ENCODE peak calls at places on chromosomes 7 and 10, in seven cellular contexts. P is OCI-LY7; Q is IMR-90; B is heart left ventricle; U is lower lobe of right lung; Y is heart right ventricle; N is CD8-positive, alpha-beta memory T cell. S is an unnamed sample.

GRCh38 chr10:98316661-98317060 is 48.7 kb upstream of the LOXL4 start:
- DNase-seq in U (no peak), P (no peak), N (no peak), Q (peak), B (no peak), Y (no peak), S (no peak)

GRCh38 chr10:114647545-114648138 is 10.4 kb downstream of the ABLIM1 start:
- DNase-seq in Y (no peak), U (no peak), P (no peak), N (no peak), Q (peak), B (no peak), S (no peak)

GRCh38 chr10:132211246-132211645 is 24.5 kb downstream of the DPYSL4 start:
- DNase-seq in P (no peak), Q (no peak), U (no peak), Y (no peak), N (no peak), B (no peak), S (no peak)

GRCh38 chr7:22001345-22002004 is 55.8 kb upstream of the CDCA7L start:
- DNase-seq in Y (peak), Q (peak), B (no peak), P (peak), U (no peak), N (peak), S (no peak)

GRCh38 chr10:19817251-19818046 is 1.2 kb downstream of the PLXDC2 start:
- DNase-seq in P (no peak), Y (peak), B (peak), U (peak), Q (no peak), N (no peak), S (no peak)

GRCh38 chr10:24820616-24821015 is 96.9 kb upstream of the ARHGAP21 start:
- DNase-seq in Q (no peak), Y (no peak), P (no peak), B (no peak), U (no peak), N (no peak), S (no peak)

GRCh38 chr10:129676014-129676413 is 209.0 kb downstream of the MGMT start:
- DNase-seq in B (no peak), Q (no peak), Y (no peak), U (no peak), P (no peak), N (no peak), S (no peak)

GRCh38 chr7:150378115-150378852 is 846 bp upstream of the ZNF775 start:
- DNase-seq in U (no peak), Q (peak), P (peak), Y (peak), B (peak), N (peak), S (peak)

GRCh38 chr7:125663961-125664360 is 734.3 kb upstream of the POT1 start:
- DNase-seq in Q (no peak), Y (no peak), U (no peak), B (no peak), P (no peak), N (no peak), S (no peak)

GRCh38 chr7:33725641-33726040 is 179.7 kb upstream of the BMPER start:
- DNase-seq in U (no peak), N (no peak), Y (no peak), P (no peak), Q (no peak), B (no peak), S (no peak)

GRCh38 chr7:74455933-74456332 is 2.2 kb downstream of the GTF2IRD1 start:
- DNase-seq in Y (no peak), N (no peak), P (no peak), B (no peak), Q (no peak), U (no peak), S (no peak)

GRCh38 chr7:107779647-107780099 is 23.4 kb downstream of the SLC26A3 start:
- DNase-seq in P (no peak), Q (no peak), Y (no peak), N (no peak), U (no peak), B (no peak), S (peak)

GRCh38 chr7:91264924-91265681 is 870 bp downstream of the FZD1 start:
- DNase-seq in U (peak), B (peak), Y (peak), Q (peak), P (peak), N (no peak), S (peak)

GRCh38 chr7:95302976-95303375 is 21.4 kb downstream of the PON1 start:
- DNase-seq in N (no peak), P (no peak), U (no peak), Q (no peak), Y (no peak), B (no peak), S (no peak)

GRCh38 chr10:26437637-26438461 is at the start of gene APBB1IP:
- DNase-seq in Y (peak), B (peak), Q (no peak), N (peak), U (peak), P (peak), S (peak)

GRCh38 chr7:25286756-25287155 is 58.5 kb upstream of the NPVF start:
- DNase-seq in P (no peak), N (no peak), Q (no peak), B (no peak), U (no peak), Y (no peak), S (no peak)

GRCh38 chr10:5547934-5548660 is 23.3 kb downstream of the CALML3 start:
- DNase-seq in P (no peak), U (peak), B (no peak), Q (no peak), N (no peak), Y (no peak), S (peak)

GRCh38 chr7:2621061-2621828 is 10.5 kb upstream of the TTYH3 start:
- DNase-seq in U (peak), P (no peak), N (no peak), B (peak), Y (peak), Q (peak), S (no peak)

GRCh38 chr7:4882169-4882741 is 1.3 kb downstream of the RADIL start:
- DNase-seq in P (no peak), N (no peak), Y (peak), U (peak), Q (peak), B (peak), S (peak)

GRCh38 chr7:82760092-82760491 is 316.5 kb upstream of the CACNA2D1 start:
- DNase-seq in P (no peak), Y (no peak), B (no peak), N (no peak), U (no peak), Q (peak), S (no peak)

GRCh38 chr7:157701395-157701794 is 364.6 kb downstream of the DNAJB6 start:
- DNase-seq in P (no peak), Y (no peak), Q (no peak), N (no peak), B (no peak), U (peak), S (no peak)
- H3K4me3 ChIP-seq in P (no peak), Y (no peak), Q (no peak), N (no peak), B (no peak), U (no peak), S (no peak)

DNA sequence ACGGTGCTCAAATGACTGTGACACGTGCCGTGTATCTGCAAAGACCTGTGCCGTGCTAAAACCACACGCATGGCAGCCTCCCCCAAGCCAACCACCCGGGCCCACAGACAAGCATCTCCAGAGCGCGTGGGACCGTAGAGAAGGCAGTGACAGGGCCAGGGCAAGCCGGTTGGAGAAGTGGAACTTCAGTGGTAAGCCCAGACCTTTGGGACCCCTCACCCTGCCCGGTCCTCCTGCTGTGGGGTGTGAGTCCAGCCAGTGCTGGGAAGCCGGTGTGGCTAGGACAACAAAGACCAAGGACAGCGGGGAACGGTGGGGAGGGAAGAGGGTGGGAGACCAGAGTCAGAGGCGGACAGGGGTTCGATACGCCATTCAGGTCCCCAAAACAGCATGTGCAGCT is 476.2 kb downstream of the DNAJB6 start:
- DNase-seq in P (no peak), Y (no peak), U (peak), Q (no peak), B (no peak), N (no peak), S (no peak)
- H3K27ac ChIP-seq in P (no peak), Y (no peak), U (no peak), Q (no peak), B (no peak), N (no peak), S (no peak)

GRCh38 chr7:27193335-27194001 is 6.4 kb downstream of the HOXA13 start:
- DNase-seq in U (no peak), B (no peak), Q (no peak), N (no peak), P (no peak), Y (no peak), S (no peak)
- H3K4me3 ChIP-seq in U (peak), B (peak), Q (no peak), N (no peak), P (no peak), Y (peak), S (peak)

DNA sequence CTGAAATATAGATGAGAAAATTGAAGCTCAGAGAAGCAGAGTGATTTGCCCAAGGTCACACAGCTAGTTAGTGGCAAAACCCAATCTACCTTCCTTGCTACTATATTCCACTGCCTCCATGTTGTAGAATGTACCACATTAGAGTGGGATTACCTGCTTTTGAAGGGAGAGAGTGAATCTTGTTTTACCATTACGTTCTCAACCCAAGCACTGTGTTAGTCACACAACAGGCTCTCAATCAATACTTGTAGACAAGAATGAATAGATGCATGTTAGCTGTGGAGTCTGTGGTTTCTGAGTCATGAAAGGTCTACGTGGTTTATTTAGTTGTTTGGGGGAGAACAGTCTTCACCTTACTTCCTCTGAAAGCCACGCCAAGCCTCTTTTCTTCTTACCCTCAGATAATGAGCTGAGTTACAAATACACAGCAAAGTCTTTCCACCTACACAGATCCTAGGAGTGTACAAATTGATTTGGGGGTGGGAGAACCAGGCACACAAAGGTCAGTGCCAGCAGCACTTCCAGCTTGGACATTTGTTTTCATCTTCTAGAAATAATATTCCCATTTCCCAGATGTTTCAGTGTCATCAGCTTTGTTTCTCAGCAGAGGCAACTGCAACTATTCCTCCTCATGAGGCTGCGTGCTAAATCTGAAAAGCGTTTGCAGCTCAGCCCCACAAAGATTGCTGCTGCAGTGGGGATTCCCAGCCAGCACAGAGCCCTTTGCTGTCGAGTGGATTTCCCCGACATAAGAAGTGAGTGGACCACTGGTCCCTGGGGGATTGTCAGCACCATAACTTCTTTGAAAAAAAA is 71.5 kb upstream of the ADO start:
- DNase-seq in P (peak), B (no peak), Q (peak), Y (no peak), U (no peak), N (peak), S (no peak)
- H3K27ac ChIP-seq in P (no peak), B (no peak), Q (no peak), Y (no peak), U (no peak), N (peak), S (no peak)

DNA sequence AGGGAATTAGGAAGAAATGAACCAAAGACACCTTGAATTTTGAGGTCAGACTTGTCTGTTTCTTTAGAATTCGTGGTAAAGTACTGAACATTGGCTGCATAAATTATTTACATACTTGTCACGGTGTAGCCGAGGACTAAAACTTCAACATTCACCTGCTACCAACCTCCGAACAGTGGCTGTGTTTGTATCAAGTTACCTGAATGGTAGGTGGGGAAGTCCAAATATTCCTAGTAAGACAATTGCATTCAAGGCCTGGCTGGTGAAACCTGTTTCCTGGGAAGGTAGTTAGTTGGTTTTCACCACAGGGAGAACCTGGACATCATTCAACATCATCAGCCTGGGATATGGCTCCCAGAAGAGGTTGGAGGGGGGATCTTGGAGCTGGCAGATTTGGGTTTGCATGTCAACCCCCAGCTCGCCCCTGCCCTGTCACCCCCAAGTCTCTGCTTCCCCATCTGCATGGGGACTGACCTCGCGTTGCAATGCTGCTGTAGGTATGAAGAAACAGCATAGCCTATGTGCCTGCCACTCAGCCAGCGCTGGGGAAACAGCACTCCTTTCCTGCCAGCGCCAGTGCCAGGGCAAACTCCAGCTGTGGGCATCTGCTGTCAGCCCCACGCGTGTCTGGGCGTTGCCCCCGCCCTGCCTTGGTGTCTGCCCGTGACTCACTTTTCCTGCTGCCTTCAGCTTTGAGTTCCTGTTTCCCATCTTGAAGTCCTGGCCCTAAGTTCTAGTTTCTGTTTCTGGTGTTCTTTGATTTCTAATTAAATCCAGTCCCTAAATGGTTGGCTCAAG is 12.7 kb upstream of the LARP4B start:
- DNase-seq in Y (peak), N (no peak), U (peak), P (no peak), Q (peak), B (peak), S (peak)
- H3K4me3 ChIP-seq in Y (peak), N (no peak), U (no peak), P (no peak), Q (no peak), B (peak), S (no peak)

DNA sequence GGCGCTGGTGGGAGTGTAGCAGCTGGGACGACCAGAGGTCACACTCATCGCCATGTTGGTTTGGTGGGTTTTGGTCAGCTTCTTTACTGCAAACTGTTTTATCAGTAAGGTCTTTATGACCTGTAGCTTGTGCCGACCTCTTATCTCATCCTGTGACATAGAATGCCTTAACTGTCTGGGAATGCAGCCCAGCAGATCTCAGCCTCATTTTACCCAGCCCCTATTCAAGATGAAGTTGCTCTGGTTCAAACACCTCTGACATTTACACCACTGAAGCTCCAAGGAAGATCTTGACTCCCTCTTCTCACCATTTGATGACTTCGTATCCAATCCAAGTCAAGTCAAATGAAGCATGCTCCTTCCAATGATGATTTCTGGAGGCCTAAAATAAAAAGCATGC is 2.3 kb upstream of the PSMG3 start:
- DNase-seq in U (no peak), P (no peak), B (no peak), N (no peak), Y (no peak), Q (no peak), S (no peak)
- H3K27ac ChIP-seq in U (peak), P (no peak), B (no peak), N (no peak), Y (no peak), Q (no peak), S (no peak)

GRCh38 chr7:129122751-129123516 is 21.6 kb upstream of the TSPAN33 start:
- DNase-seq in Y (no peak), B (no peak), U (no peak), Q (peak), N (no peak), P (no peak), S (no peak)

GRCh38 chr7:129123517-129123872 is 21.0 kb upstream of the TSPAN33 start:
- DNase-seq in Q (no peak), B (no peak), Y (no peak), U (no peak), N (no peak), P (no peak), S (no peak)

GRCh38 chr7:129127154-129127553 is 17.4 kb upstream of the TSPAN33 start:
- DNase-seq in B (no peak), P (no peak), U (no peak), Q (no peak), N (no peak), Y (no peak), S (no peak)

GRCh38 chr7:129127601-129128000 is 16.9 kb upstream of the TSPAN33 start:
- DNase-seq in N (no peak), Y (no peak), B (no peak), P (no peak), U (no peak), Q (no peak), S (no peak)

GRCh38 chr7:129126314-129126713 is 18.2 kb upstream of the TSPAN33 start:
- DNase-seq in Q (no peak), N (no peak), Y (no peak), P (no peak), B (no peak), U (no peak), S (no peak)
- H3K4me3 ChIP-seq in Q (no peak), N (no peak), Y (no peak), P (no peak), B (no peak), U (no peak), S (no peak)

DNA sequence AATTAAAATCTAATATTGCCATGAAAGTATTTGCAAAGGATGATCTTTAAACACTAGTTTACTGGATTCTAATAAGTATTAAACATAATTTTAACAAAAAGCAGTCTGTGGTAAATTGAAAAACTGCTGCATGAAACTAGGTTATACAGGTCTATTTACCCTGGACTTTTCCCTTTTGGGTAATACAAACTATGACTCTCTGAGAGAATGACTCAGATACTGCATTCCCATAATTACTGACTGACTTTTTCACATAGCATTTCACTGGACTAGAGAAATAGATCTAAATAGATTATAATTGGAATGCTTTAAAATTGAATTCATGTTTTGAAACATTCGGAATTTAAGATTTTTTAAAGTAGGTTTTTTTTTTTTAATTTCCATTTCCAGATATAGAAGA is 395.7 kb downstream of the THSD7A start:
- DNase-seq in Q (peak), P (no peak), Y (no peak), U (no peak), N (no peak), B (no peak), S (no peak)
- H3K27ac ChIP-seq in Q (no peak), P (no peak), Y (no peak), U (no peak), N (no peak), B (no peak), S (no peak)

DNA sequence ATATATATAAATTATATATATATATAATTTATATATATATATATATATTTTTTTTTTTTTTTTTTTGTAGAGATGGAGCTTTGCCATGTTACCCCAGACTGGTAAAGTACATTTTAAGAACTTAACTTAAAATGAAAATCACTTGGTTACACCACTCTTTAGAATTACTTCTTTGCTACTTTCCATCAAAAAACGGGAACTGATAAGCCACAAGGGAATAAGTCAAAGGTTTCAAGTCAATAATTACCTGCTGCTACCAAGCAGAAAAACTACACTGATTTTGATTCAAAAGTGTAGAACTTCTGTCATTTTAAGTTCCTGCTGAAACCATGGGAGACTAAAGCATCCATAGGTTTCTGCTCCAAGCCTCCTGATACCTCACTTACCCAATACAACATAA is 12.2 kb downstream of the PPA1 start:
- DNase-seq in U (no peak), Y (no peak), Q (no peak), P (peak), N (no peak), B (no peak), S (no peak)
- H3K4me3 ChIP-seq in U (no peak), Y (no peak), Q (no peak), P (no peak), N (no peak), B (no peak), S (no peak)

S was measured in Peyer's patch.